ENCODE peak calls at places on chromosomes 4 and X, in eight cellular contexts. Z, N, M, G, H, P, V and T are unnamed samples.

GRCh38 chr4:8542776-8543525 is 37.2 kb upstream of the GPR78 start:
- DNase-seq in Z (no peak), N (no peak), M (no peak), G (no peak), H (no peak), P (no peak), V (no peak), T (no peak)

GRCh38 chr4:150280081-150280950 is 202.1 kb downstream of the DCLK2 start:
- DNase-seq in Z (no peak), N (peak; percentile 86), M (no peak), G (no peak), H (no peak), P (no peak), V (no peak), T (no peak)

GRCh38 chr4:119529788-119530187 is 98.8 kb downstream of the PDE5A start:
- DNase-seq in Z (no peak), N (no peak), M (no peak), G (no peak), H (no peak), P (no peak), V (no peak), T (no peak)

GRCh38 chr4:13765535-13765934 is 138.0 kb upstream of the BOD1L1 start:
- DNase-seq in Z (no peak), N (peak; percentile 6), M (no peak), G (no peak), H (no peak), P (no peak), V (no peak), T (no peak)

GRCh38 chr4:77798385-77798784 is 20.8 kb downstream of the CNOT6L start:
- DNase-seq in Z (no peak), N (no peak), M (no peak), G (no peak), H (no peak), P (no peak), V (no peak), T (no peak)

GRCh38 chr4:147730333-147730732 is 1.6 kb upstream of the ARHGAP10 start:
- DNase-seq in Z (no peak), N (no peak), M (no peak), G (no peak), H (no peak), P (no peak), V (no peak), T (no peak)

GRCh38 chr4:101790521-101791188 is at the start of gene BANK1:
- DNase-seq in Z (peak; percentile 41), N (peak; percentile 2), M (peak; percentile 10), G (peak; percentile 48), H (peak; percentile 71), P (peak; percentile 57), V (peak; percentile 36), T (peak; percentile 20)

GRCh38 chrX:66632986-66633385 is 5.9 kb downstream of the EDA2R start:
- DNase-seq in Z (no peak), N (peak; percentile 35), M (no peak), G (no peak), H (no peak), P (no peak), V (no peak), T (no peak)

GRCh38 chr4:118738999-118739690 is 54.0 kb downstream of the METTL14 start:
- DNase-seq in Z (no peak), N (no peak), M (no peak), G (no peak), H (no peak), P (no peak), V (no peak), T (no peak)

GRCh38 chr4:145732001-145732400 is 52.1 kb downstream of the C4orf51 start:
- DNase-seq in Z (no peak), N (no peak), M (no peak), G (no peak), H (no peak), P (no peak), V (no peak), T (no peak)

GRCh38 chrX:140480765-140481164 is 24.1 kb downstream of the SOX3 start:
- DNase-seq in Z (no peak), N (no peak), M (no peak), G (no peak), H (no peak), P (no peak), V (no peak), T (no peak)

GRCh38 chr4:176849076-176849475 is 56.4 kb upstream of the VEGFC start:
- DNase-seq in Z (no peak), N (no peak), M (no peak), G (no peak), H (no peak), P (no peak), V (no peak), T (no peak)

GRCh38 chrX:44878780-44879179 is 5.8 kb downstream of the KDM6A start:
- DNase-seq in Z (no peak), N (no peak), M (no peak), G (no peak), H (no peak), P (no peak), V (no peak), T (no peak)

GRCh38 chr4:74228691-74229640 is 71.0 kb downstream of the MTHFD2L start:
- DNase-seq in Z (peak; percentile 13), N (peak; percentile 67), M (peak; percentile 46), G (peak; percentile 63), H (peak; percentile 80), P (peak; percentile 72), V (peak; percentile 74), T (peak; percentile 1)

GRCh38 chr4:184317234-184317918 is 99.7 kb upstream of the ENPP6 start:
- DNase-seq in Z (no peak), N (peak; percentile 16), M (no peak), G (peak; percentile 38), H (no peak), P (no peak), V (no peak), T (no peak)

GRCh38 chr4:109355835-109356234 is 53.4 kb upstream of the COL25A1 start:
- DNase-seq in Z (no peak), N (no peak), M (no peak), G (no peak), H (no peak), P (no peak), V (no peak), T (no peak)

GRCh38 chr4:27176400-27176799 is 315.8 kb downstream of the STIM2 start:
- DNase-seq in Z (no peak), N (peak; percentile 41), M (no peak), G (no peak), H (peak; percentile 25), P (peak; percentile 26), V (no peak), T (no peak)

GRCh38 chrX:56382278-56382677 is 150.1 kb downstream of the KLF8 start:
- DNase-seq in Z (no peak), N (no peak), M (no peak), G (no peak), H (no peak), P (no peak), V (no peak), T (no peak)

GRCh38 chr4:102285831-102286230 is 59.5 kb downstream of the SLC39A8 start:
- DNase-seq in Z (no peak), N (no peak), M (no peak), G (no peak), H (no peak), P (no peak), V (no peak), T (no peak)

GRCh38 chr4:162422312-162422711 is 258.5 kb upstream of the FSTL5 start:
- DNase-seq in Z (no peak), N (no peak), M (no peak), G (no peak), H (no peak), P (no peak), V (no peak), T (no peak)

GRCh38 chr4:109432676-109433075 is 939 bp upstream of the SEC24B start:
- DNase-seq in Z (no peak), N (peak; percentile 77), M (no peak), G (no peak), H (no peak), P (no peak), V (no peak), T (no peak)

GRCh38 chrX:96722793-96723192 is 38.2 kb downstream of the DIAPH2 start:
- DNase-seq in Z (no peak), N (no peak), M (no peak), G (no peak), H (no peak), P (no peak), V (no peak), T (no peak)

GRCh38 chr4:108156391-108156790 is 12.3 kb downstream of the LEF1 start:
- DNase-seq in Z (no peak), N (no peak), M (no peak), G (no peak), H (no peak), P (no peak), V (no peak), T (no peak)
- H3K27ac ChIP-seq in Z (no peak overlapping the region), N (no peak overlapping the region), M (no peak overlapping the region), G (no peak overlapping the region), H (no peak overlapping the region), P (no peak overlapping the region), V (no peak overlapping the region), T (no peak overlapping the region)

GRCh38 chr4:142080960-142081359 is 444.6 kb downstream of the IL15 start:
- DNase-seq in Z (no peak), N (peak; percentile 39), M (no peak), G (no peak), H (no peak), P (no peak), V (no peak), T (no peak)

GRCh38 chr4:142079951-142080350 is 443.6 kb downstream of the IL15 start:
- DNase-seq in Z (no peak), N (no peak), M (no peak), G (no peak), H (no peak), P (no peak), V (no peak), T (no peak)

GRCh38 chr4:142077048-142077447 is 440.7 kb downstream of the IL15 start:
- DNase-seq in Z (no peak), N (no peak), M (no peak), G (no peak), H (no peak), P (no peak), V (no peak), T (no peak)
- TF ChIP-seq POLR2A in Z (no peak), N (no peak), M (no peak), G (no peak), H (no peak), P (no peak), V (no peak), T (no peak)

GRCh38 chr4:147233-147632 is 22.9 kb downstream of the ZNF718 start:
- DNase-seq in Z (no peak), N (no peak), M (no peak), G (no peak), H (no peak), P (no peak), V (no peak), T (no peak)
- H3K9me3 ChIP-seq in Z (peaks cover 45% of the 10 kb centered on the region), N (peaks cover 41% of the 10 kb centered on the region), M (peaks cover 9% of the 10 kb centered on the region), G (peaks cover 33% of the 10 kb centered on the region), H (peaks cover 75% of the 10 kb centered on the region), P (peaks cover 16% of the 10 kb centered on the region), V (no peaks in the 10 kb centered on the region), T (peaks cover 96% of the 10 kb centered on the region)

DNA sequence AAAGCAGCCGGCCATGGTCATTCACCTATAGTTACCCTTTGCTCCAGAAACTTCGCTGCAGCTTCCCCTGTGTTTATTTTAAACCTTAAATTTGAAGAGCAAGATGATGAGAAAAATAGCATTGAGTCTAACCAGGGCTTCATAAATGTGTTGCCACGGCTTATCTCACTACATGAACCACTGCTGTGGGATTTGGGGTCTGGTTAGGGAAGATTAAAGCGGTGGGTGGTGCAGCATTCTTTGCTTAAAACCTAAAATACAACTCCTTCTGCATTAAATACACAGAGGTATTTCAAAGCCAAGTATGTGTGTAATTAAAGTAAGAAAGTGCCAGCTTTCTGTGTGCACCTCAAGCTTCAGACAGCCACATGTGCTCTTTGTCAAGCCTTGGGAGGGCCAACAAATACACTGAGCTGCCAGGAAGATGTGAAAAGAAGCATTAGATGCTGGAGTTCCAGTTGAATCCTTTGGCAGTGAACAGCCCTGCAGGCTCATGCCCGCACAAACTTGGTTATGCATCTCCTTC is 128.0 kb downstream of the CPE start:
- DNase-seq in Z (no peak), N (no peak), M (no peak), G (no peak), H (no peak), P (no peak), V (no peak), T (no peak)
- H3K27ac ChIP-seq in Z (no peak overlapping the region), N (peak overlapping the region; percentile 15), M (no peak overlapping the region), G (no peak overlapping the region), H (no peak overlapping the region), P (no peak overlapping the region), V (no peak overlapping the region), T (no peak overlapping the region)